ENCODE peak calls at places on chromosome 15, in seven cellular contexts. One of them, this sample, is unnamed.

GRCh38 chr15:89972085-89972484 is 29.0 kb upstream of the ZNF710 start:
- DNase-seq in GM12865: no peak
- DNase-seq in activated naive CD8-positive, alpha-beta T cell treated with anti-CD3 and anti-CD28 coated beads, Interleukin-2, amount 50 U/mL, for 24 hours: no peak
- DNase-seq in RWPE1: no peak
- DNase-seq in skeletal muscle cell: no peak
- DNase-seq in NCI-H1092: no peak
- DNase-seq in NCI-H460: no peak
- DNase-seq in this sample: no peak

GRCh38 chr15:29081781-29082180 is 187.8 kb downstream of the NSMCE3 start:
- DNase-seq in GM12865: no peak
- DNase-seq in activated naive CD8-positive, alpha-beta T cell treated with anti-CD3 and anti-CD28 coated beads, Interleukin-2, amount 50 U/mL, for 24 hours: no peak
- DNase-seq in RWPE1: no peak
- DNase-seq in skeletal muscle cell: no peak
- DNase-seq in NCI-H1092: no peak
- DNase-seq in NCI-H460: no peak
- DNase-seq in this sample: no peak

GRCh38 chr15:28977377-28978010 is 91.7 kb downstream of the APBA2 start:
- DNase-seq in GM12865: no peak
- DNase-seq in activated naive CD8-positive, alpha-beta T cell treated with anti-CD3 and anti-CD28 coated beads, Interleukin-2, amount 50 U/mL, for 24 hours: no peak
- DNase-seq in RWPE1: peak
- DNase-seq in skeletal muscle cell: peak
- DNase-seq in NCI-H1092: no peak
- DNase-seq in NCI-H460: peak
- DNase-seq in this sample: peak

GRCh38 chr15:90465140-90465929 is 64.4 kb upstream of the CRTC3 start:
- DNase-seq in GM12865: no peak
- DNase-seq in activated naive CD8-positive, alpha-beta T cell treated with anti-CD3 and anti-CD28 coated beads, Interleukin-2, amount 50 U/mL, for 24 hours: no peak
- DNase-seq in RWPE1: no peak
- DNase-seq in skeletal muscle cell: peak
- DNase-seq in NCI-H1092: no peak
- DNase-seq in NCI-H460: no peak
- DNase-seq in this sample: no peak

GRCh38 chr15:71761649-71762048 is 48.7 kb upstream of the NR2E3 start:
- DNase-seq in GM12865: no peak
- DNase-seq in activated naive CD8-positive, alpha-beta T cell treated with anti-CD3 and anti-CD28 coated beads, Interleukin-2, amount 50 U/mL, for 24 hours: no peak
- DNase-seq in RWPE1: peak
- DNase-seq in skeletal muscle cell: peak
- DNase-seq in NCI-H1092: no peak
- DNase-seq in NCI-H460: no peak
- DNase-seq in this sample: peak

GRCh38 chr15:26261413-26261812 is 398.3 kb upstream of the ATP10A start:
- DNase-seq in GM12865: no peak
- DNase-seq in activated naive CD8-positive, alpha-beta T cell treated with anti-CD3 and anti-CD28 coated beads, Interleukin-2, amount 50 U/mL, for 24 hours: no peak
- DNase-seq in RWPE1: no peak
- DNase-seq in skeletal muscle cell: no peak
- DNase-seq in NCI-H1092: no peak
- DNase-seq in NCI-H460: no peak
- DNase-seq in this sample: no peak

GRCh38 chr15:85329561-85330421 is 50.6 kb upstream of the AKAP13 start:
- DNase-seq in GM12865: peak
- DNase-seq in activated naive CD8-positive, alpha-beta T cell treated with anti-CD3 and anti-CD28 coated beads, Interleukin-2, amount 50 U/mL, for 24 hours: peak
- DNase-seq in RWPE1: no peak
- DNase-seq in skeletal muscle cell: peak
- DNase-seq in NCI-H1092: no peak
- DNase-seq in NCI-H460: no peak
- DNase-seq in this sample: no peak

GRCh38 chr15:31200735-31201151 is 99.2 kb upstream of the TRPM1 start:
- DNase-seq in GM12865: peak
- DNase-seq in activated naive CD8-positive, alpha-beta T cell treated with anti-CD3 and anti-CD28 coated beads, Interleukin-2, amount 50 U/mL, for 24 hours: peak
- DNase-seq in RWPE1: no peak
- DNase-seq in skeletal muscle cell: no peak
- DNase-seq in NCI-H1092: no peak
- DNase-seq in NCI-H460: peak
- DNase-seq in this sample: no peak

GRCh38 chr15:25687689-25688088 is 175.4 kb downstream of the ATP10A start:
- DNase-seq in GM12865: no peak
- DNase-seq in activated naive CD8-positive, alpha-beta T cell treated with anti-CD3 and anti-CD28 coated beads, Interleukin-2, amount 50 U/mL, for 24 hours: no peak
- DNase-seq in RWPE1: no peak
- DNase-seq in skeletal muscle cell: no peak
- DNase-seq in NCI-H1092: no peak
- DNase-seq in NCI-H460: no peak
- DNase-seq in this sample: no peak

GRCh38 chr15:56739964-56740640 is 6.8 kb upstream of the ZNF280D start:
- DNase-seq in GM12865: peak
- DNase-seq in activated naive CD8-positive, alpha-beta T cell treated with anti-CD3 and anti-CD28 coated beads, Interleukin-2, amount 50 U/mL, for 24 hours: no peak
- DNase-seq in RWPE1: no peak
- DNase-seq in skeletal muscle cell: no peak
- DNase-seq in NCI-H1092: no peak
- DNase-seq in NCI-H460: no peak
- DNase-seq in this sample: no peak

GRCh38 chr15:78209646-78210348 is 24.6 kb downstream of the ACSBG1 start:
- DNase-seq in GM12865: no peak
- DNase-seq in activated naive CD8-positive, alpha-beta T cell treated with anti-CD3 and anti-CD28 coated beads, Interleukin-2, amount 50 U/mL, for 24 hours: no peak
- DNase-seq in RWPE1: no peak
- DNase-seq in skeletal muscle cell: no peak
- DNase-seq in NCI-H1092: no peak
- DNase-seq in NCI-H460: no peak
- DNase-seq in this sample: no peak

GRCh38 chr15:44183363-44183762 is 11.7 kb downstream of the FRMD5 start:
- DNase-seq in GM12865: no peak
- DNase-seq in activated naive CD8-positive, alpha-beta T cell treated with anti-CD3 and anti-CD28 coated beads, Interleukin-2, amount 50 U/mL, for 24 hours: no peak
- DNase-seq in RWPE1: no peak
- DNase-seq in skeletal muscle cell: no peak
- DNase-seq in NCI-H1092: no peak
- DNase-seq in NCI-H460: no peak
- DNase-seq in this sample: no peak

GRCh38 chr15:86837631-86838030 is 758.0 kb downstream of the AGBL1 start:
- DNase-seq in GM12865: no peak
- DNase-seq in activated naive CD8-positive, alpha-beta T cell treated with anti-CD3 and anti-CD28 coated beads, Interleukin-2, amount 50 U/mL, for 24 hours: no peak
- DNase-seq in RWPE1: no peak
- DNase-seq in skeletal muscle cell: no peak
- DNase-seq in NCI-H1092: no peak
- DNase-seq in NCI-H460: no peak
- DNase-seq in this sample: no peak

GRCh38 chr15:98043160-98044059 is 82.9 kb downstream of the ARRDC4 start:
- DNase-seq in GM12865: no peak
- DNase-seq in activated naive CD8-positive, alpha-beta T cell treated with anti-CD3 and anti-CD28 coated beads, Interleukin-2, amount 50 U/mL, for 24 hours: no peak
- DNase-seq in RWPE1: no peak
- DNase-seq in skeletal muscle cell: no peak
- DNase-seq in NCI-H1092: no peak
- DNase-seq in NCI-H460: no peak
- DNase-seq in this sample: no peak

GRCh38 chr15:67917037-67917436 is 77.2 kb upstream of the RNU6-1 start:
- DNase-seq in GM12865: no peak
- DNase-seq in activated naive CD8-positive, alpha-beta T cell treated with anti-CD3 and anti-CD28 coated beads, Interleukin-2, amount 50 U/mL, for 24 hours: no peak
- DNase-seq in RWPE1: no peak
- DNase-seq in skeletal muscle cell: no peak
- DNase-seq in NCI-H1092: no peak
- DNase-seq in NCI-H460: no peak
- DNase-seq in this sample: no peak

GRCh38 chr15:71588746-71589145 is 221.6 kb upstream of the NR2E3 start:
- DNase-seq in GM12865: no peak
- DNase-seq in activated naive CD8-positive, alpha-beta T cell treated with anti-CD3 and anti-CD28 coated beads, Interleukin-2, amount 50 U/mL, for 24 hours: no peak
- DNase-seq in RWPE1: peak
- DNase-seq in skeletal muscle cell: peak
- DNase-seq in NCI-H1092: no peak
- DNase-seq in NCI-H460: no peak
- DNase-seq in this sample: peak

GRCh38 chr15:70098461-70099166 is 897 bp upstream of the TLE3 start:
- DNase-seq in GM12865: peak
- DNase-seq in activated naive CD8-positive, alpha-beta T cell treated with anti-CD3 and anti-CD28 coated beads, Interleukin-2, amount 50 U/mL, for 24 hours: peak
- DNase-seq in RWPE1: no peak
- DNase-seq in skeletal muscle cell: no peak
- DNase-seq in NCI-H1092: no peak
- DNase-seq in NCI-H460: peak
- DNase-seq in this sample: no peak

GRCh38 chr15:74199293-74199645 is 3.3 kb downstream of the STRA6 start:
- DNase-seq in GM12865: no peak
- DNase-seq in activated naive CD8-positive, alpha-beta T cell treated with anti-CD3 and anti-CD28 coated beads, Interleukin-2, amount 50 U/mL, for 24 hours: no peak
- DNase-seq in RWPE1: no peak
- DNase-seq in skeletal muscle cell: no peak
- DNase-seq in NCI-H1092: no peak
- DNase-seq in NCI-H460: no peak
- DNase-seq in this sample: no peak

GRCh38 chr15:90496791-90497190 is 32.9 kb upstream of the CRTC3 start:
- DNase-seq in GM12865: no peak
- DNase-seq in activated naive CD8-positive, alpha-beta T cell treated with anti-CD3 and anti-CD28 coated beads, Interleukin-2, amount 50 U/mL, for 24 hours: no peak
- DNase-seq in RWPE1: no peak
- DNase-seq in skeletal muscle cell: no peak
- DNase-seq in NCI-H1092: no peak
- DNase-seq in NCI-H460: no peak
- DNase-seq in this sample: no peak

GRCh38 chr15:69145694-69146492 is 14.5 kb upstream of the GLCE start:
- DNase-seq in GM12865: no peak
- DNase-seq in activated naive CD8-positive, alpha-beta T cell treated with anti-CD3 and anti-CD28 coated beads, Interleukin-2, amount 50 U/mL, for 24 hours: no peak
- DNase-seq in RWPE1: no peak
- DNase-seq in skeletal muscle cell: no peak
- DNase-seq in NCI-H1092: no peak
- DNase-seq in NCI-H460: no peak
- DNase-seq in this sample: no peak

GRCh38 chr15:91885054-91885453 is 31.5 kb downstream of the SLCO3A1 start:
- DNase-seq in GM12865: no peak
- DNase-seq in activated naive CD8-positive, alpha-beta T cell treated with anti-CD3 and anti-CD28 coated beads, Interleukin-2, amount 50 U/mL, for 24 hours: no peak
- DNase-seq in RWPE1: no peak
- DNase-seq in skeletal muscle cell: no peak
- DNase-seq in NCI-H1092: no peak
- DNase-seq in NCI-H460: no peak
- DNase-seq in this sample: no peak

GRCh38 chr15:70582143-70582945 is 181.0 kb downstream of the UACA start:
- DNase-seq in GM12865: no peak
- DNase-seq in activated naive CD8-positive, alpha-beta T cell treated with anti-CD3 and anti-CD28 coated beads, Interleukin-2, amount 50 U/mL, for 24 hours: no peak
- DNase-seq in RWPE1: no peak
- DNase-seq in skeletal muscle cell: no peak
- DNase-seq in NCI-H1092: no peak
- DNase-seq in NCI-H460: no peak
- DNase-seq in this sample: no peak